ENCODE peak calls at places on chromosomes 3 and 15, in four cellular contexts. One of them, this sample, is unnamed.

GRCh38 chr15:66878761-66879160 is 176.7 kb downstream of the SMAD6 start:
- DNase-seq in ovary: no peak
- DNase-seq in heart left ventricle: no peak
- DNase-seq in body of pancreas: no peak
- DNase-seq in this sample: no peak

GRCh38 chr15:51576911-51577500 is 45.6 kb downstream of the DMXL2 start:
- DNase-seq in ovary: no peak
- DNase-seq in heart left ventricle: no peak
- DNase-seq in body of pancreas: no peak
- DNase-seq in this sample: no peak

GRCh38 chr15:24269166-24269571 is 406.4 kb upstream of the NPAP1 start:
- DNase-seq in heart left ventricle: no peak
- DNase-seq in ovary: no peak
- DNase-seq in body of pancreas: peak
- DNase-seq in this sample: no peak

GRCh38 chr3:32056559-32057290 is 49.7 kb upstream of the GPD1L start:
- DNase-seq in heart left ventricle: no peak
- DNase-seq in body of pancreas: no peak
- DNase-seq in ovary: no peak
- DNase-seq in this sample: no peak

GRCh38 chr3:194139977-194140351 is 4.0 kb downstream of the HES1 start:
- DNase-seq in body of pancreas: no peak
- DNase-seq in heart left ventricle: no peak
- DNase-seq in ovary: no peak
- DNase-seq in this sample: no peak

GRCh38 chr3:59017617-59017984 is 32.2 kb downstream of the CFAP20DC start:
- DNase-seq in heart left ventricle: no peak
- DNase-seq in body of pancreas: peak
- DNase-seq in ovary: no peak
- DNase-seq in this sample: no peak

GRCh38 chr3:133797396-133798105 is 8.1 kb upstream of the SRPRB start:
- DNase-seq in body of pancreas: no peak
- DNase-seq in ovary: no peak
- DNase-seq in heart left ventricle: no peak
- DNase-seq in this sample: no peak

GRCh38 chr3:57974796-57975388 is 33.3 kb upstream of the FLNB start:
- DNase-seq in body of pancreas: no peak
- DNase-seq in ovary: no peak
- DNase-seq in heart left ventricle: no peak
- DNase-seq in this sample: no peak

GRCh38 chr15:68471552-68471951 is 39.6 kb upstream of the ITGA11 start:
- DNase-seq in body of pancreas: peak
- DNase-seq in heart left ventricle: no peak
- DNase-seq in ovary: no peak
- DNase-seq in this sample: no peak

GRCh38 chr3:31051226-31051625 is 156.8 kb upstream of the GADL1 start:
- DNase-seq in ovary: no peak
- DNase-seq in heart left ventricle: no peak
- DNase-seq in body of pancreas: no peak
- DNase-seq in this sample: no peak

GRCh38 chr3:50817756-50818518 is 143.2 kb downstream of the DOCK3 start:
- DNase-seq in ovary: no peak
- DNase-seq in heart left ventricle: no peak
- DNase-seq in body of pancreas: no peak
- DNase-seq in this sample: no peak

GRCh38 chr3:156543043-156543555 is 11.8 kb downstream of the SSR3 start:
- DNase-seq in body of pancreas: no peak
- DNase-seq in ovary: no peak
- DNase-seq in heart left ventricle: no peak
- DNase-seq in this sample: no peak

GRCh38 chr3:16908878-16909277 is 24.1 kb downstream of the PLCL2 start:
- DNase-seq in ovary: no peak
- DNase-seq in heart left ventricle: no peak
- DNase-seq in body of pancreas: no peak
- DNase-seq in this sample: no peak

GRCh38 chr3:50652709-50653108 is 22.0 kb upstream of the DOCK3 start:
- DNase-seq in ovary: no peak
- DNase-seq in heart left ventricle: no peak
- DNase-seq in body of pancreas: peak
- DNase-seq in this sample: no peak

GRCh38 chr3:127387119-127387518 is 99.3 kb upstream of the PRR20G start:
- DNase-seq in body of pancreas: no peak
- DNase-seq in heart left ventricle: no peak
- DNase-seq in ovary: no peak
- DNase-seq in this sample: no peak

GRCh38 chr3:77071806-77072205 is 31.9 kb downstream of the ROBO2 start:
- DNase-seq in body of pancreas: no peak
- DNase-seq in heart left ventricle: no peak
- DNase-seq in ovary: no peak
- DNase-seq in this sample: no peak

GRCh38 chr15:75669191-75669878 is 21.6 kb downstream of the SNX33 start:
- DNase-seq in ovary: no peak
- DNase-seq in body of pancreas: peak
- DNase-seq in heart left ventricle: no peak
- DNase-seq in this sample: no peak

GRCh38 chr15:99720533-99720932 is 12.7 kb downstream of the LYSMD4 start:
- DNase-seq in heart left ventricle: no peak
- DNase-seq in body of pancreas: no peak
- DNase-seq in ovary: no peak
- DNase-seq in this sample: no peak

GRCh38 chr3:186038360-186038759 is 70.5 kb downstream of the ETV5 start:
- DNase-seq in heart left ventricle: no peak
- DNase-seq in ovary: no peak
- DNase-seq in body of pancreas: no peak
- DNase-seq in this sample: no peak

GRCh38 chr15:71160976-71161375 is 45.7 kb downstream of the THSD4 start:
- DNase-seq in heart left ventricle: no peak
- DNase-seq in body of pancreas: no peak
- DNase-seq in ovary: no peak
- DNase-seq in this sample: no peak

GRCh38 chr3:141681390-141681780 is 56.7 kb upstream of the RNF7 start:
- DNase-seq in heart left ventricle: no peak
- DNase-seq in ovary: no peak
- DNase-seq in body of pancreas: no peak
- DNase-seq in this sample: no peak

GRCh38 chr15:29821416-29822099 is 710 bp downstream of the TJP1 start:
- DNase-seq in body of pancreas: peak
- DNase-seq in ovary: peak
- DNase-seq in heart left ventricle: peak
- DNase-seq in this sample: peak

GRCh38 chr3:128054363-128054762 is 2.1 kb downstream of the SEC61A1 start:
- DNase-seq in ovary: no peak
- DNase-seq in heart left ventricle: no peak
- DNase-seq in body of pancreas: no peak
- DNase-seq in this sample: no peak

GRCh38 chr3:183131735-183132134 is 30.8 kb downstream of the LAMP3 start:
- DNase-seq in heart left ventricle: no peak
- DNase-seq in body of pancreas: no peak
- DNase-seq in ovary: no peak
- DNase-seq in this sample: no peak

GRCh38 chr15:84819791-84820190 is 2.6 kb downstream of the ALPK3 start:
- DNase-seq in ovary: no peak
- DNase-seq in heart left ventricle: no peak
- DNase-seq in body of pancreas: no peak
- DNase-seq in this sample: no peak

GRCh38 chr15:84817461-84818081 is 415 bp downstream of the ALPK3 start:
- DNase-seq in body of pancreas: no peak
- DNase-seq in heart left ventricle: no peak
- DNase-seq in ovary: no peak
- DNase-seq in this sample: no peak

GRCh38 chr15:84816694-84817460 is at the start of gene ALPK3:
- DNase-seq in heart left ventricle: peak
- DNase-seq in ovary: no peak
- DNase-seq in body of pancreas: peak
- DNase-seq in this sample: no peak

GRCh38 chr15:84819291-84819768 is 2.2 kb downstream of the ALPK3 start:
- DNase-seq in body of pancreas: no peak
- DNase-seq in heart left ventricle: peak
- DNase-seq in ovary: no peak
- DNase-seq in this sample: no peak

DNA sequence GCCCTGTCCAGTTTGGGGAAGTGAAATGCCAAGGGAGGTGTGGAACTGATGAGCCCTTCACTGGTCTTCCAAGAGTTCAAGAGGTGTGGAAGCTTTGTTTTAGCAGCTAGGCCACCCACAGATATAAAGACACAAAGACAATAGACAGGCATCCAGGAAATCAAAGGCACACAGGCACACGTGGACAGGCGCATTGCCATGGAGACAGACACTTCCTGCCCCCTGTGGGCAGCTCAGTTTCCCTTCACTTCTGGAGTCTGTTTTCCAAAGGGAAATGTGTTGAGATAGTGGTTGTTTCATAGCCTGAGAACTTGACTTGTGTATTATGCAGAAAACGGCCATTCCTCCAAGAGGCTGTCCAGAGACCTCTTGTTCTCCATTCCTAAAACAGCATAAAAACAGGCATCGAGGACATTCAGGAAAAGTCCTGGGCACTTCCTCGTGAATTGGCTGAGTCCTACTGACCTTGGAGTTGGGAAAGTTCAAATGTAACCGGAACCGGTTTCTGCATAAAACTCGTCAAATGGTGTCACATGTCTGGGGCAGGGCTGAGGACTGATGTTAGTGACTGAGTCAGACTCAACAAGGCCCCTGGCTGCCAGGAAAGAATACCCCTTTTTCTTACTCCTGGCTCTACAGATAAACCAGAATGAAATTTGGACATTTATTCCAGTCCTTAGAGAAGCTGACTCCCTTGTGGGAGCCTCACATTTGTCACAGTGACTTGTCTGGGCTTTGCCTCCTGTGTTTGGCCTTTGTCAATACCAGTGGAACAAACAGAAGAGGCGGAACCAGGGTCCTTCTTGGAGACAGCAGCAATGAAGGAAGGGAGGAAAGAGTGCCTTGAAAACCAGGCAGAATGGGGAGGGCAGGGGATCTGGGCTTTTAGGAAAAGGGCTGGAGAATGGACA is 1.3 kb downstream of the ALPK3 start:
- DNase-seq in heart left ventricle: peak
- DNase-seq in body of pancreas: peak
- DNase-seq in ovary: no peak
- DNase-seq in this sample: no peak
- TF ChIP-seq POLR2A in heart left ventricle: no peak
- TF ChIP-seq POLR2A in body of pancreas: no peak
- TF ChIP-seq POLR2A in ovary: no peak
- TF ChIP-seq POLR2A in this sample: no peak

GRCh38 chr15:72682772-72683171 is 3.2 kb downstream of the HIGD2B start:
- DNase-seq in body of pancreas: no peak
- DNase-seq in ovary: no peak
- DNase-seq in heart left ventricle: no peak
- DNase-seq in this sample: no peak

GRCh38 chr15:72690938-72691337 is 4.9 kb downstream of the BBS4 start:
- DNase-seq in ovary: no peak
- DNase-seq in body of pancreas: no peak
- DNase-seq in heart left ventricle: no peak
- DNase-seq in this sample: no peak

GRCh38 chr15:72688697-72689096 is 2.7 kb downstream of the BBS4 start:
- DNase-seq in ovary: no peak
- DNase-seq in heart left ventricle: no peak
- DNase-seq in body of pancreas: no peak
- DNase-seq in this sample: no peak

GRCh38 chr15:72685301-72685924 is 569 bp downstream of the HIGD2B start:
- DNase-seq in heart left ventricle: no peak
- DNase-seq in ovary: no peak
- DNase-seq in body of pancreas: no peak
- DNase-seq in this sample: no peak

GRCh38 chr15:72685925-72686794 is at the start of the genes BBS4 and HIGD2B:
- DNase-seq in ovary: peak
- DNase-seq in body of pancreas: peak
- DNase-seq in heart left ventricle: peak
- DNase-seq in this sample: peak
- TF ChIP-seq POLR2A in ovary: peak
- TF ChIP-seq POLR2A in body of pancreas: peak
- TF ChIP-seq POLR2A in heart left ventricle: no peak
- TF ChIP-seq POLR2A in this sample: peak

DNA sequence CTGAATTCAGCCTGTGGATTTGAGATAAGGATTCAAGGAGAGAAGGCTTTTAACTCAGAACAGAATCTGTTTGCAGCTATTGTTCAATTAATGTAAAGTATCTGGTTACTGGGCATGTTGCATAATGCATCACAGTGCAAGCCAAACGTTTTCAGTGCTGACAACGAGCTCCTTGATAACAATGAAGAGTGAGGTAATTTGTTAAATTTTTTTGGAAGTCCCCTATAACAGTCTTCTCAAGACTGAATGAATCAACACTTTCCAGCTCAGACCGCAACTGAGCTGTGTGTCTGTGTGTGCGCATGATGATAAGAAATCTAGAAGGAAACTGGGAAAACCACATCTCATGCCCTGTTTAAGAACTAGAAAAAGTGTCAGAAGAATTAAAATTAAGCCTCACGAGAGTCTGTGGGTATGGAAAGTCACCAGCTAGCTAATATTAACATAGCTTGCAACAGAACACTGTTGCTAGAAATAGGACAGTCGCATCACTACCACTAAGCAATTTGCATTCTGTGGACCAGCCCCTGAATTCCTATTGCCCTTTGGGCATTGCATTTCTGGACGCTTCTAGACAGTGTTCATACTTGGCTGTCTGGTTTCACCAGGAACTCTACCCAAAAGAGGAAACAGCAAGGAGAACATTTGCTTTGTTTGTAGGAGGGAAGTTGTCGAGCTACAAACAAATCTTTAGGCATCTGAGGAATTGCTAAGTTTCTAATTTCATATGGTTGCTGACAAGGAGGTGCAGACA is 43.7 kb upstream of the ATP2C1 start:
- DNase-seq in body of pancreas: peak
- DNase-seq in heart left ventricle: peak
- DNase-seq in ovary: peak
- DNase-seq in this sample: no peak
- TF ChIP-seq POLR2A in body of pancreas: no peak
- TF ChIP-seq POLR2A in heart left ventricle: no peak
- TF ChIP-seq POLR2A in ovary: no peak
- TF ChIP-seq POLR2A in this sample: no peak

GRCh38 chr3:124467980-124468902 is 262.0 kb upstream of the UMPS start:
- DNase-seq in ovary: no peak
- DNase-seq in heart left ventricle: peak
- DNase-seq in body of pancreas: peak
- DNase-seq in this sample: peak
- TF ChIP-seq POLR2A in ovary: no peak
- TF ChIP-seq POLR2A in heart left ventricle: no peak
- TF ChIP-seq POLR2A in body of pancreas: no peak
- TF ChIP-seq POLR2A in this sample: no peak

GRCh38 chr3:176988795-176989194 is 208.5 kb downstream of the TBL1XR1 start:
- DNase-seq in heart left ventricle: no peak
- DNase-seq in ovary: no peak
- DNase-seq in body of pancreas: no peak
- DNase-seq in this sample: no peak
- TF ChIP-seq POLR2A in heart left ventricle: no peak
- TF ChIP-seq POLR2A in ovary: no peak
- TF ChIP-seq POLR2A in body of pancreas: no peak
- TF ChIP-seq POLR2A in this sample: no peak

GRCh38 chr3:42843730-42844713 is 31.7 kb downstream of the CYP8B1 start:
- DNase-seq in heart left ventricle: no peak
- DNase-seq in ovary: no peak
- DNase-seq in body of pancreas: no peak
- DNase-seq in this sample: peak
- TF ChIP-seq POLR2A in heart left ventricle: no peak
- TF ChIP-seq POLR2A in ovary: no peak
- TF ChIP-seq POLR2A in body of pancreas: no peak
- TF ChIP-seq POLR2A in this sample: no peak

This sample was measured in uterus.